ENCODE peak calls at places on chromosomes 6 and 20, in nine cellular contexts. V, Z, O, D, T, P, W, U and G are unnamed samples.

GRCh38 chr20:50283922-50284810 is 93.5 kb downstream of the CEBPB start:
- DNase-seq in V (no peak), O (peak), W (peak), U (peak), Z (peak), D (no peak), T (no peak), P (no peak), G (peak)

GRCh38 chr20:50762045-50762422 is 30.7 kb downstream of the PARD6B start:
- DNase-seq in W (peak), T (no peak), Z (no peak), D (no peak), V (no peak), U (no peak), P (no peak), O (no peak), G (peak)

GRCh38 chr6:112934433-112935327 is 587.5 kb downstream of the RFPL4B start:
- DNase-seq in Z (no peak), V (no peak), W (no peak), O (no peak), U (no peak), D (no peak), T (no peak), P (no peak), G (no peak)

GRCh38 chr20:50049442-50050026 is 63.4 kb downstream of the UBE2V1 start:
- DNase-seq in W (no peak), U (no peak), T (no peak), O (no peak), Z (no peak), P (no peak), V (no peak), D (no peak), G (no peak)

GRCh38 chr6:170063851-170064617 is 226.8 kb downstream of the DLL1 start:
- DNase-seq in V (no peak), T (no peak), D (no peak), O (no peak), U (no peak), Z (no peak), P (no peak), W (no peak), G (no peak)

GRCh38 chr20:11261533-11262000 is 587.8 kb upstream of the JAG1 start:
- DNase-seq in D (no peak), V (no peak), O (peak), T (no peak), P (no peak), W (no peak), Z (no peak), U (peak), G (no peak)

GRCh38 chr6:26205161-26205624 is 118.0 kb downstream of the HFE start:
- DNase-seq in P (no peak), Z (peak), V (peak), D (no peak), U (peak), O (peak), T (peak), W (peak), G (peak)

GRCh38 chr6:110486756-110487155 is 10.3 kb upstream of the SLC22A16 start:
- DNase-seq in T (no peak), V (no peak), O (no peak), P (no peak), D (no peak), Z (no peak), U (no peak), W (no peak), G (no peak)

GRCh38 chr6:36127462-36128016 is 2.8 kb upstream of the MAPK13 start:
- DNase-seq in U (peak), P (no peak), O (peak), Z (peak), V (no peak), T (no peak), D (no peak), W (peak), G (no peak)

GRCh38 chr20:36447101-36447500 is 94.2 kb upstream of the MYL9 start:
- DNase-seq in P (no peak), W (peak), V (no peak), O (no peak), D (no peak), Z (no peak), T (no peak), U (no peak), G (no peak)

GRCh38 chr6:81171991-81172740 is 580.3 kb downstream of the TENT5A start:
- DNase-seq in T (no peak), W (peak), V (no peak), Z (no peak), P (no peak), O (peak), D (no peak), U (peak), G (peak)

GRCh38 chr6:42960243-42961019 is at the start of gene GNMT:
- DNase-seq in O (no peak), Z (peak), V (no peak), D (peak), U (peak), W (peak), P (peak), T (peak), G (no peak)

GRCh38 chr20:51775241-51775640 is 7.1 kb upstream of the ATP9A start:
- DNase-seq in O (no peak), U (no peak), D (no peak), W (no peak), P (no peak), V (no peak), Z (no peak), T (no peak), G (no peak)

GRCh38 chr20:44457016-44457415 is 18.7 kb upstream of the TTPAL start:
- DNase-seq in T (no peak), P (no peak), W (no peak), Z (no peak), O (no peak), D (no peak), U (no peak), V (no peak), G (no peak)

GRCh38 chr20:37980876-37981275 is 52.4 kb downstream of the TTI1 start:
- DNase-seq in Z (no peak), O (no peak), D (no peak), P (no peak), T (no peak), V (no peak), W (no peak), U (no peak), G (no peak)

GRCh38 chr6:159769470-159769869 is 7.6 kb downstream of the ACAT2 start:
- DNase-seq in O (no peak), P (no peak), U (no peak), T (no peak), D (no peak), V (no peak), W (no peak), Z (no peak), G (no peak)

GRCh38 chr6:89944826-89945407 is 50.6 kb downstream of the GJA10 start:
- DNase-seq in T (no peak), Z (no peak), D (no peak), O (no peak), W (no peak), V (no peak), U (peak), P (no peak), G (no peak)

GRCh38 chr6:10850728-10851127 is 12.4 kb upstream of the MAK start:
- DNase-seq in T (no peak), Z (no peak), D (no peak), O (no peak), P (no peak), W (no peak), U (no peak), V (no peak), G (no peak)

GRCh38 chr6:38944655-38945279 is 103.8 kb upstream of the GLP1R start:
- DNase-seq in O (no peak), Z (no peak), W (no peak), V (no peak), P (no peak), D (no peak), T (no peak), U (no peak), G (no peak)

GRCh38 chr20:57260959-57261357 is 5.5 kb downstream of the BMP7 start:
- DNase-seq in O (peak), U (no peak), P (no peak), V (no peak), T (no peak), Z (no peak), W (no peak), D (no peak), G (no peak)

GRCh38 chr20:3313681-3314080 is 74.7 kb upstream of the SLC4A11 start:
- DNase-seq in U (no peak), W (no peak), Z (no peak), P (no peak), V (no peak), T (no peak), O (no peak), D (no peak), G (no peak)

GRCh38 chr6:75098709-75099108 is 107.1 kb downstream of the COL12A1 start:
- DNase-seq in U (peak), Z (no peak), V (no peak), T (no peak), P (no peak), W (peak), O (peak), D (no peak), G (peak)

GRCh38 chr6:88804701-88805100 is 158.7 kb downstream of the RNGTT start:
- DNase-seq in T (no peak), D (no peak), U (peak), Z (no peak), P (no peak), O (peak), W (no peak), V (no peak), G (no peak)

GRCh38 chr20:38308047-38308438 is 4.1 kb downstream of the BPI start:
- DNase-seq in T (no peak), O (no peak), U (peak), Z (no peak), W (no peak), V (no peak), P (no peak), D (no peak), G (no peak)

GRCh38 chr20:8073024-8073832 is 53.7 kb upstream of the TMX4 start:
- DNase-seq in V (no peak), W (peak), Z (no peak), U (peak), O (peak), T (no peak), P (no peak), D (no peak), G (no peak)

GRCh38 chr20:46289416-46289815 is 18.9 kb downstream of the CDH22 start:
- DNase-seq in W (no peak), T (no peak), Z (no peak), V (no peak), O (no peak), D (no peak), P (no peak), U (peak), G (no peak)

GRCh38 chr20:43438578-43439316 is 18.9 kb upstream of the SRSF6 start:
- DNase-seq in W (no peak), P (no peak), V (no peak), Z (no peak), U (no peak), T (no peak), O (no peak), D (no peak), G (no peak)

GRCh38 chr20:64244281-64244805 is 11.2 kb upstream of the PCMTD2 start:
- DNase-seq in U (no peak), O (no peak), D (no peak), P (no peak), T (no peak), V (no peak), Z (peak), W (no peak), G (peak)

GRCh38 chr6:103872219-103872618 is 987.5 kb downstream of the HACE1 start:
- DNase-seq in Z (no peak), W (no peak), T (no peak), V (no peak), U (no peak), O (no peak), P (no peak), D (no peak), G (no peak)

GRCh38 chr6:36268478-36269248 is 1.2 kb upstream of the PNPLA1 start:
- DNase-seq in P (no peak), Z (no peak), D (no peak), T (no peak), U (no peak), V (no peak), W (no peak), O (peak), G (no peak)